ENCODE peak calls at places on chromosomes 5 and 9, in eight cellular contexts. One of them, this sample, is unnamed. For H3K4me1, the result is how much of the 10 kb centered on the place peaks cover.

GRCh38 chr5:172150514-172151425 is 37.3 kb downstream of the STK10 start:
- DNase-seq in body of pancreas: peak
- DNase-seq in HCT116: no peak
- DNase-seq in tibial nerve: no peak
- DNase-seq in CD8-positive, alpha-beta memory T cell: peak
- DNase-seq in endodermal cell: no peak
- DNase-seq in DND-41: no peak
- DNase-seq in naive thymus-derived CD4-positive, alpha-beta T cell: no peak
- DNase-seq in this sample: peak

GRCh38 chr5:111530298-111530740 is 18.0 kb upstream of the STARD4 start:
- DNase-seq in body of pancreas: peak
- DNase-seq in HCT116: peak
- DNase-seq in tibial nerve: no peak
- DNase-seq in CD8-positive, alpha-beta memory T cell: peak
- DNase-seq in endodermal cell: no peak
- DNase-seq in DND-41: peak
- DNase-seq in naive thymus-derived CD4-positive, alpha-beta T cell: peak
- DNase-seq in this sample: peak

GRCh38 chr5:132238169-132238744 is 10.6 kb upstream of the P4HA2 start:
- DNase-seq in body of pancreas: peak
- DNase-seq in HCT116: no peak
- DNase-seq in tibial nerve: peak
- DNase-seq in CD8-positive, alpha-beta memory T cell: peak
- DNase-seq in endodermal cell: peak
- DNase-seq in DND-41: peak
- DNase-seq in naive thymus-derived CD4-positive, alpha-beta T cell: no peak
- DNase-seq in this sample: peak

GRCh38 chr9:71819115-71819739 is 50.9 kb upstream of the CEMIP2 start:
- DNase-seq in body of pancreas: peak
- DNase-seq in HCT116: peak
- DNase-seq in tibial nerve: no peak
- DNase-seq in CD8-positive, alpha-beta memory T cell: peak
- DNase-seq in endodermal cell: peak
- DNase-seq in DND-41: peak
- DNase-seq in naive thymus-derived CD4-positive, alpha-beta T cell: peak
- DNase-seq in this sample: no peak

GRCh38 chr5:63240063-63240755 is 661.6 kb downstream of the LRRC70 start:
- DNase-seq in body of pancreas: no peak
- DNase-seq in HCT116: no peak
- DNase-seq in tibial nerve: no peak
- DNase-seq in CD8-positive, alpha-beta memory T cell: no peak
- DNase-seq in endodermal cell: no peak
- DNase-seq in DND-41: no peak
- DNase-seq in naive thymus-derived CD4-positive, alpha-beta T cell: no peak
- DNase-seq in this sample: no peak

GRCh38 chr5:127358782-127359181 is 68.2 kb downstream of the MEGF10 start:
- DNase-seq in body of pancreas: no peak
- DNase-seq in HCT116: no peak
- DNase-seq in tibial nerve: no peak
- DNase-seq in CD8-positive, alpha-beta memory T cell: no peak
- DNase-seq in endodermal cell: no peak
- DNase-seq in DND-41: no peak
- DNase-seq in naive thymus-derived CD4-positive, alpha-beta T cell: no peak
- DNase-seq in this sample: no peak

GRCh38 chr9:116870566-116870965 is 183.5 kb downstream of the TRIM32 start:
- DNase-seq in body of pancreas: peak
- DNase-seq in HCT116: peak
- DNase-seq in tibial nerve: no peak
- DNase-seq in CD8-positive, alpha-beta memory T cell: no peak
- DNase-seq in endodermal cell: peak
- DNase-seq in DND-41: no peak
- DNase-seq in naive thymus-derived CD4-positive, alpha-beta T cell: no peak
- DNase-seq in this sample: no peak

GRCh38 chr5:65818592-65818991 is 96.6 kb downstream of the NLN start:
- DNase-seq in body of pancreas: no peak
- DNase-seq in HCT116: no peak
- DNase-seq in tibial nerve: no peak
- DNase-seq in CD8-positive, alpha-beta memory T cell: no peak
- DNase-seq in endodermal cell: no peak
- DNase-seq in DND-41: no peak
- DNase-seq in naive thymus-derived CD4-positive, alpha-beta T cell: no peak
- DNase-seq in this sample: no peak

GRCh38 chr9:110048976-110049698 is 158.8 kb downstream of the C9orf152 start:
- DNase-seq in body of pancreas: no peak
- DNase-seq in HCT116: no peak
- DNase-seq in tibial nerve: no peak
- DNase-seq in CD8-positive, alpha-beta memory T cell: no peak
- DNase-seq in endodermal cell: peak
- DNase-seq in DND-41: peak
- DNase-seq in naive thymus-derived CD4-positive, alpha-beta T cell: no peak
- DNase-seq in this sample: no peak

GRCh38 chr5:159099049-159099760 is 511 bp downstream of the EBF1 start:
- DNase-seq in body of pancreas: peak
- DNase-seq in HCT116: no peak
- DNase-seq in tibial nerve: no peak
- DNase-seq in CD8-positive, alpha-beta memory T cell: peak
- DNase-seq in endodermal cell: peak
- DNase-seq in DND-41: peak
- DNase-seq in naive thymus-derived CD4-positive, alpha-beta T cell: peak
- DNase-seq in this sample: no peak

GRCh38 chr5:2701592-2701991 is 49.9 kb downstream of the IRX2 start:
- DNase-seq in body of pancreas: no peak
- DNase-seq in HCT116: no peak
- DNase-seq in tibial nerve: no peak
- DNase-seq in CD8-positive, alpha-beta memory T cell: no peak
- DNase-seq in endodermal cell: peak
- DNase-seq in DND-41: no peak
- DNase-seq in naive thymus-derived CD4-positive, alpha-beta T cell: no peak
- DNase-seq in this sample: no peak

GRCh38 chr9:134205636-134206316 is 41.4 kb upstream of the RNU6ATAC start:
- DNase-seq in body of pancreas: peak
- DNase-seq in HCT116: no peak
- DNase-seq in tibial nerve: peak
- DNase-seq in CD8-positive, alpha-beta memory T cell: no peak
- DNase-seq in endodermal cell: no peak
- DNase-seq in DND-41: no peak
- DNase-seq in naive thymus-derived CD4-positive, alpha-beta T cell: no peak
- DNase-seq in this sample: peak

GRCh38 chr5:135239461-135240282 is 159.4 kb downstream of the MACROH2A1 start:
- DNase-seq in body of pancreas: no peak
- DNase-seq in HCT116: no peak
- DNase-seq in tibial nerve: no peak
- DNase-seq in CD8-positive, alpha-beta memory T cell: no peak
- DNase-seq in endodermal cell: peak
- DNase-seq in DND-41: no peak
- DNase-seq in naive thymus-derived CD4-positive, alpha-beta T cell: no peak
- DNase-seq in this sample: peak

GRCh38 chr9:2933165-2934095 is 89.5 kb upstream of the PUM3 start:
- DNase-seq in body of pancreas: no peak
- DNase-seq in HCT116: no peak
- DNase-seq in tibial nerve: no peak
- DNase-seq in CD8-positive, alpha-beta memory T cell: no peak
- DNase-seq in endodermal cell: no peak
- DNase-seq in DND-41: no peak
- DNase-seq in naive thymus-derived CD4-positive, alpha-beta T cell: no peak
- DNase-seq in this sample: no peak

GRCh38 chr5:179382486-179382885 is 37.2 kb upstream of the ADAMTS2 start:
- DNase-seq in body of pancreas: no peak
- DNase-seq in HCT116: no peak
- DNase-seq in tibial nerve: no peak
- DNase-seq in CD8-positive, alpha-beta memory T cell: no peak
- DNase-seq in endodermal cell: no peak
- DNase-seq in DND-41: no peak
- DNase-seq in naive thymus-derived CD4-positive, alpha-beta T cell: no peak
- DNase-seq in this sample: no peak

GRCh38 chr9:132002827-132003704 is 76.6 kb downstream of the MED27 start:
- DNase-seq in body of pancreas: no peak
- DNase-seq in HCT116: no peak
- DNase-seq in tibial nerve: no peak
- DNase-seq in CD8-positive, alpha-beta memory T cell: no peak
- DNase-seq in endodermal cell: no peak
- DNase-seq in DND-41: no peak
- DNase-seq in naive thymus-derived CD4-positive, alpha-beta T cell: no peak
- DNase-seq in this sample: no peak

GRCh38 chr9:108789742-108790141 is 66.0 kb downstream of the ACTL7B start:
- DNase-seq in body of pancreas: no peak
- DNase-seq in HCT116: no peak
- DNase-seq in tibial nerve: no peak
- DNase-seq in CD8-positive, alpha-beta memory T cell: no peak
- DNase-seq in endodermal cell: no peak
- DNase-seq in DND-41: no peak
- DNase-seq in naive thymus-derived CD4-positive, alpha-beta T cell: no peak
- DNase-seq in this sample: no peak

GRCh38 chr9:108786322-108786721 is 69.5 kb downstream of the ACTL7B start:
- DNase-seq in body of pancreas: no peak
- DNase-seq in HCT116: no peak
- DNase-seq in tibial nerve: no peak
- DNase-seq in CD8-positive, alpha-beta memory T cell: no peak
- DNase-seq in endodermal cell: no peak
- DNase-seq in DND-41: no peak
- DNase-seq in naive thymus-derived CD4-positive, alpha-beta T cell: no peak
- DNase-seq in this sample: no peak

GRCh38 chr9:108784998-108785397 is 70.8 kb downstream of the ACTL7B start:
- DNase-seq in body of pancreas: no peak
- DNase-seq in HCT116: no peak
- DNase-seq in tibial nerve: no peak
- DNase-seq in CD8-positive, alpha-beta memory T cell: no peak
- DNase-seq in endodermal cell: no peak
- DNase-seq in DND-41: no peak
- DNase-seq in naive thymus-derived CD4-positive, alpha-beta T cell: no peak
- DNase-seq in this sample: peak

GRCh38 chr9:108787664-108788048 is 68.1 kb downstream of the ACTL7B start:
- DNase-seq in body of pancreas: no peak
- DNase-seq in HCT116: no peak
- DNase-seq in tibial nerve: no peak
- DNase-seq in CD8-positive, alpha-beta memory T cell: no peak
- DNase-seq in endodermal cell: no peak
- DNase-seq in DND-41: no peak
- DNase-seq in naive thymus-derived CD4-positive, alpha-beta T cell: no peak
- DNase-seq in this sample: no peak

DNA sequence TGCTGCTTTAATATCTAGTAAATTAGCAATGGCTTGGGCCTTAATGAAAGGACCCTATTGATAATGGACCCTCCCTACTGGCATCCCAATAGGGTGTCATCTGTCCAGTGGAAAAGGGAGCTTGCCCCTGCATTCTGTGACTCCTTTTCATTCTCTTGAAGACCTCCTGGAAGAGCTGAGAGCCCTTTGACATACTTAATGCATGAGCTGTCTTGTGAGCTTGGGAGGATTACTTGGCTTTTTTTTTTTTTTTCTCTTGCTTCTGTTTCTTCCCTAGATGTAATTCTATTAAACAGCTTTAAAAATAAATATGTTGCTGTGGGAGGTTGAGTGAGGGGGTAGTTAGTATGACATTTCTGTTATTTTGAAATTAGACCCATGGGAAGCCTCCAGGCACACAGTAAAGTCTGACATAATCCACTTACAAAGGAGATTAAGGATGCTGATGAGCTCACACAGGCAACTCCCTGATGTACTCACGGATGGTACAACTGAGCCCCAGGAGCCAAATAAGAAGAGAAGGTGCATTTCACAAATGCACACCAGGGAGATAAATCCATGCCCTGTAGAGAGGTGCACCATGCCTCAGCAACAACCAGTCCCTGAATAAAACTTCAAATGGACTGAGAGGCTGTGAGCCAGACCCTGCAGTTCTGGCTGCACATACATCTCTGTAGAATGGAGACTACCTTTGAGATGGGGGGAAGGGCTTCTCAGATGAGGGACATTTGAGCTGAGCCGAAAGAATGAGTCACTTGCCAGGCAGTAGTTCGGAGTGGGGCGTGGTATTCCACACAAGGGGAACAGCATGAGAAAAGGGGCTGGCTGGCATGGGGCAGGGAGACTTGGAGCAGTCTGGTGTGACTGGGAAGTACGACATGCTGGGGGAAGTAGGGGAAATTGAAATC is 68.8 kb downstream of the ACTL7B start:
- DNase-seq in body of pancreas: no peak
- DNase-seq in HCT116: peak
- DNase-seq in tibial nerve: no peak
- DNase-seq in CD8-positive, alpha-beta memory T cell: no peak
- DNase-seq in endodermal cell: no peak
- DNase-seq in DND-41: no peak
- DNase-seq in naive thymus-derived CD4-positive, alpha-beta T cell: no peak
- DNase-seq in this sample: no peak
- H3K4me1 ChIP-seq in body of pancreas: under half
- H3K4me1 ChIP-seq in HCT116: under half
- H3K4me1 ChIP-seq in tibial nerve: under half
- H3K4me1 ChIP-seq in CD8-positive, alpha-beta memory T cell: under half
- H3K4me1 ChIP-seq in endodermal cell: under half
- H3K4me1 ChIP-seq in DND-41: under half
- H3K4me1 ChIP-seq in naive thymus-derived CD4-positive, alpha-beta T cell: under half
- H3K4me1 ChIP-seq in this sample: under half

GRCh38 chr9:127873886-127874285 is 3.6 kb downstream of the AK1 start:
- DNase-seq in body of pancreas: peak
- DNase-seq in HCT116: no peak
- DNase-seq in tibial nerve: peak
- DNase-seq in CD8-positive, alpha-beta memory T cell: no peak
- DNase-seq in endodermal cell: peak
- DNase-seq in DND-41: no peak
- DNase-seq in naive thymus-derived CD4-positive, alpha-beta T cell: no peak
- DNase-seq in this sample: peak
- H3K4me1 ChIP-seq in body of pancreas: under half
- H3K4me1 ChIP-seq in HCT116: half or more
- H3K4me1 ChIP-seq in tibial nerve: half or more
- H3K4me1 ChIP-seq in CD8-positive, alpha-beta memory T cell: under half
- H3K4me1 ChIP-seq in endodermal cell: under half
- H3K4me1 ChIP-seq in DND-41: under half
- H3K4me1 ChIP-seq in naive thymus-derived CD4-positive, alpha-beta T cell: under half
- H3K4me1 ChIP-seq in this sample: under half

GRCh38 chr5:36156124-36156601 is 4.3 kb downstream of the SKP2 start:
- DNase-seq in body of pancreas: no peak
- DNase-seq in HCT116: no peak
- DNase-seq in tibial nerve: no peak
- DNase-seq in CD8-positive, alpha-beta memory T cell: no peak
- DNase-seq in endodermal cell: peak
- DNase-seq in DND-41: no peak
- DNase-seq in naive thymus-derived CD4-positive, alpha-beta T cell: no peak
- DNase-seq in this sample: no peak
- H3K4me1 ChIP-seq in body of pancreas: under half
- H3K4me1 ChIP-seq in HCT116: under half
- H3K4me1 ChIP-seq in tibial nerve: under half
- H3K4me1 ChIP-seq in CD8-positive, alpha-beta memory T cell: under half
- H3K4me1 ChIP-seq in endodermal cell: under half
- H3K4me1 ChIP-seq in DND-41: half or more
- H3K4me1 ChIP-seq in naive thymus-derived CD4-positive, alpha-beta T cell: under half
- H3K4me1 ChIP-seq in this sample: under half

DNA sequence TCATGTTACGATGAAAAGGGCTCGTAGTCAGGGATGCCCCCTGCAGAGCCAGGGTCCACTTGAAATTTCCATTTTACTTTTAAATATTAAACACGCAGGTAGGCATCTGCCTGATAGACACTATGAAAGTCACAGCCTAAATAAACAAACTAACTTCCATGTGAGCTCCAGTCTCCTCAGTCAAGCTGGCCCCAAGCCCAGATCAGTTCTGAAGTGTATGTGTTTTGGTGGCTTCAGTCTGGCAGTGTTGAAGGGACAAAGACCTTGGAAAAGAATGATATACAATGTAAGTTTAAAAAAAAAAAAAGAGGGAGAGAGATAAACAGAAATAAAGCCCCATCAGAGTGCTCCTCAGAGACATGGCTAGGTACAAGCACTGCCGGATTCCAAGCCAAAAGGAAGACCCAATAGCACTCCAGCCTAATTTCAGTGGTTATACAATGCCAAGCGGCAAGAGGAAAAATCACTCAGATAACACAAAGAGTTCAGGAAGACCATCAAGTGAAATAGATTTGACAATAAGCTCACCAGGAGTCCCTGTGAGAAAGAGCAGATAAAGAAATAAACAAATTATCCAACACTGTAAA is 181.0 kb downstream of the BNC2 start:
- DNase-seq in body of pancreas: peak
- DNase-seq in HCT116: no peak
- DNase-seq in tibial nerve: peak
- DNase-seq in CD8-positive, alpha-beta memory T cell: no peak
- DNase-seq in endodermal cell: no peak
- DNase-seq in DND-41: no peak
- DNase-seq in naive thymus-derived CD4-positive, alpha-beta T cell: no peak
- DNase-seq in this sample: no peak
- H3K4me1 ChIP-seq in body of pancreas: under half
- H3K4me1 ChIP-seq in HCT116: under half
- H3K4me1 ChIP-seq in tibial nerve: under half
- H3K4me1 ChIP-seq in CD8-positive, alpha-beta memory T cell: under half
- H3K4me1 ChIP-seq in endodermal cell: under half
- H3K4me1 ChIP-seq in DND-41: under half
- H3K4me1 ChIP-seq in naive thymus-derived CD4-positive, alpha-beta T cell: under half
- H3K4me1 ChIP-seq in this sample: under half

This sample was measured in right atrium auricular region.